ENCODE peak calls at places on chromosomes 13 and 19, in eight cellular contexts. A is CD8-positive, alpha-beta T cell; E is aorta; R is heart left ventricle; G is left lung; S is AG04450; X is tibial artery; L is mammary epithelial cell. M is an unnamed sample.

GRCh38 chr13:41976491-41976890 is 15.6 kb upstream of the VWA8 start:
- DNase-seq in A (no peak), G (no peak), L (no peak), R (no peak), E (no peak), S (no peak), X (no peak), M (no peak)

GRCh38 chr19:28208745-28209144 is 1004.2 kb downstream of the UQCRFS1 start:
- DNase-seq in E (no peak), X (no peak), A (no peak), L (no peak), R (no peak), G (no peak), S (no peak), M (no peak)

GRCh38 chr19:35293733-35294309 is 1.9 kb downstream of the MAG start:
- DNase-seq in E (no peak), L (no peak), G (no peak), A (no peak), X (no peak), R (no peak), S (no peak), M (no peak)

GRCh38 chr19:56146904-56147303 is 5.8 kb downstream of the ZNF444 start:
- DNase-seq in E (no peak), L (no peak), S (no peak), A (no peak), G (no peak), X (no peak), R (no peak), M (peak; percentile 20)

GRCh38 chr19:5023128-5023571 is 54.2 kb downstream of the KDM4B start:
- DNase-seq in R (no peak), X (no peak), S (no peak), E (no peak), G (no peak), L (no peak), A (no peak), M (no peak)

GRCh38 chr13:43787518-43787891 is 733 bp upstream of the ENOX1 start:
- DNase-seq in E (no peak), L (no peak), R (no peak), A (no peak), X (no peak), G (no peak), S (no peak), M (no peak)

GRCh38 chr19:2064788-2065524 is 13.9 kb upstream of the MKNK2 start:
- DNase-seq in E (no peak), S (no peak), R (no peak), L (no peak), A (no peak), X (peak; percentile 87), G (no peak), M (peak; percentile 70)

GRCh38 chr19:38917921-38918491 is 6.0 kb upstream of the CCER2 start:
- DNase-seq in R (no peak), E (peak; percentile 64), G (no peak), X (peak; percentile 49), S (no peak), L (no peak), A (no peak), M (no peak)

GRCh38 chr19:31280266-31281006 is 68.8 kb downstream of the TSHZ3 start:
- DNase-seq in E (no peak), G (peak; percentile 6), R (no peak), A (no peak), L (no peak), S (no peak), X (peak; percentile 25), M (no peak)

GRCh38 chr13:45055198-45055901 is 65.0 kb upstream of the GTF2F2 start:
- DNase-seq in L (peak; percentile 94), R (no peak), E (no peak), A (no peak), S (peak; percentile 67), X (no peak), G (no peak), M (peak; percentile 49)

GRCh38 chr19:38361633-38362075 is 12.7 kb upstream of the PSMD8 start:
- DNase-seq in G (peak; percentile 87), X (peak; percentile 79), E (peak; percentile 89), S (no peak), R (peak; percentile 80), A (peak; percentile 37), L (peak; percentile 81), M (peak; percentile 63)

GRCh38 chr19:2507109-2507508 is 31.2 kb downstream of the GADD45B start:
- DNase-seq in X (no peak), L (peak; percentile 39), R (no peak), G (no peak), S (no peak), A (no peak), E (no peak), M (no peak)

GRCh38 chr19:290539-291521 is at the start of gene PLPP2:
- DNase-seq in A (no peak), X (peak; percentile 54), L (peak; percentile 78), G (no peak), S (no peak), E (peak; percentile 72), R (no peak), M (peak; percentile 86)

GRCh38 chr19:1117654-1118053 is 13.9 kb downstream of the GPX4 start:
- DNase-seq in L (no peak), R (no peak), S (no peak), G (no peak), E (no peak), X (no peak), A (no peak), M (no peak)

GRCh38 chr13:111893607-111894443 is 173.1 kb upstream of the SOX1 start:
- DNase-seq in L (no peak), G (no peak), S (no peak), A (no peak), E (peak; percentile 58), X (peak; percentile 52), R (no peak), M (no peak)

GRCh38 chr13:81795710-81796109 is 1454.8 kb upstream of the SPRY2 start:
- DNase-seq in S (no peak), L (no peak), X (no peak), A (no peak), E (no peak), R (no peak), G (no peak), M (no peak)

GRCh38 chr13:75296651-75297050 is 185.3 kb downstream of the TBC1D4 start:
- DNase-seq in R (no peak), X (no peak), L (no peak), S (no peak), E (no peak), G (no peak), A (no peak), M (no peak)

DNA sequence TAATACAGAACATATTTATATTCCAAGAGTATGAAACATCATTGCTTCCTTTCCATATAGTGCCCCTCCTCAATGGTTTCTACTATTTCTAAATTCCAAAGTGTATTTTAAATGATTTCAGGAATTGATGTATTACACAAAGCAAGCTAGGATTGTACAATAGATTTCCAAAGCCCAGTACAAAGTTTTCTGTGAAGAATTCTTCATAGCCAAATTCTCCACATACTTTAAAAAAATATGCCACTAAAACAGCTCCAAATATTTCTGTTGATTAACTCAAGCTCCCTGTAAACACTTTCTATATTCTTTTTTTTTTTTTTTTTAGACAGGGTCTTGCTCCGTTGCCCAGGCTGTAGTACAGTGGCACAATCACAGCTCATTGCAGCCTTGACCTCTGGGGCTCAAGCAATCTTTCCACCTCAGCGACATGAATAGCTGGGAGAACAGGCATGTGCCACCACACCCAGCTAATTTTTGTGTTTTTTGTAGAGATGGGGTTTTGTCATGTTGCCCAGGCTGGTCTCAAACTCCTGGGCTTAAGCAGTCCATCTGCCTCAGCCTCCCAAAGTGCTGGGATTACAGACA is 50.6 kb downstream of the ELF1 start:
- DNase-seq in E (no peak), R (no peak), L (no peak), G (no peak), X (no peak), A (no peak), S (no peak), M (no peak)
- H3K4me3 ChIP-seq in E (no peak overlapping the region), R (no peak overlapping the region), L (no peak overlapping the region), G (no peak overlapping the region), X (no peak overlapping the region), A (no peak overlapping the region), S (no peak overlapping the region), M (no peak overlapping the region)

DNA sequence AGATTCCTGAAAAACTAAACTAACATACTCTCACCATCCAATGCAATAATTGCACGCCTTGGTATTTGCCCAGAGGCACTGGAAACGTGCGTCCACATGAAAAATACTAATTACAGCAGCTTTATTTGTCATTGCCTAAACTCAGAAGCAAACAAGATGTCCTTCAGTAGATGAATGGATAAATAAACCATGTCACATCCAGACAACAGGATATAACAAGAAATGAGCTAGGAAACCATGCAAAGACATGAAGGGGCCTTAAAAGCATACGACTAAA is 25.0 kb downstream of the ELL start:
- DNase-seq in E (no peak), S (no peak), L (no peak), R (no peak), G (no peak), A (no peak), X (no peak), M (no peak)
- H3K27ac ChIP-seq in E (no peak overlapping the region), S (no peak overlapping the region), L (peak overlapping the region; percentile 25), R (no peak overlapping the region), G (peak overlapping the region; percentile 88), A (no peak overlapping the region), X (no peak overlapping the region), M (no peak overlapping the region)

GRCh38 chr19:33375760-33376159 is 2.3 kb downstream of the CEBPG start:
- DNase-seq in S (no peak), L (peak; percentile 29), E (no peak), X (no peak), A (no peak), G (no peak), R (no peak), M (no peak)
- H3K4me3 ChIP-seq in S (peak overlapping the region; percentile 15), L (peak overlapping the region; percentile 98), E (no peak overlapping the region), X (no peak overlapping the region), A (no peak overlapping the region), G (no peak overlapping the region), R (no peak overlapping the region), M (peak overlapping the region; percentile 83)

DNA sequence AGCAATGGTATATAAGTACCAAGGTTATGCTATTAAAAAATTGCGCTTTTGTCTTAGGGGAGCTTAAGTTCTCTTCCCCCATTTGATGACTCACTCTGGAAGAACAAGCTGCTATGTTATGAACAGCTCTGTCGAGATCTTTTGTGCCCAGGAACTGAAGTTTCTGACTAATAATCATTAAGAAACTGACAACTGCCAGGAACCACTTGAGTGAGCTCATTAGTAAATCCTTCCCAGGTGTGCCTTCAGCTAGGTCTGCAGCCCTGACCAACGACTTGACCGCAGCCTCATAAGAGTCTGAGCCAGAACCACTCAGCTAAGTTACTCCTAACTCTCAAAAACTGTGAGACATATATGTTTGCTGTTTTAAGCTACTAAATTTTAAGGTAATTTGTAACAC is 147.8 kb downstream of the SLITRK6 start:
- DNase-seq in G (peak; percentile 44), X (no peak), R (no peak), A (no peak), E (no peak), S (no peak), L (peak; percentile 90), M (no peak)
- H3K27ac ChIP-seq in G (no peak overlapping the region), X (no peak overlapping the region), R (no peak overlapping the region), A (no peak overlapping the region), E (no peak overlapping the region), S (no peak overlapping the region), L (no peak overlapping the region), M (no peak overlapping the region)

GRCh38 chr13:83182845-83183244 is 699.4 kb downstream of the SLITRK1 start:
- DNase-seq in X (no peak), L (no peak), A (no peak), E (no peak), G (no peak), S (no peak), R (no peak), M (no peak)
- H3K4me3 ChIP-seq in X (no peak overlapping the region), L (no peak overlapping the region), A (no peak overlapping the region), E (no peak overlapping the region), G (no peak overlapping the region), S (no peak overlapping the region), R (no peak overlapping the region), M (no peak overlapping the region)

M was measured in dorsolateral prefrontal cortex.